ENCODE peak calls at places on chromosomes 12 and 14, in five cellular contexts. One of them, this sample, is unnamed.

GRCh38 chr14:68395585-68395984 is 397.3 kb downstream of the ZFP36L1 start:
- DNase-seq in K562: no peak
- DNase-seq in IMR-90: peak; percentile 76
- DNase-seq in SK-N-SH: no peak
- DNase-seq in A549: peak; percentile 33
- DNase-seq in this sample: no peak

GRCh38 chr12:697426-697825 is 34.2 kb upstream of the NINJ2 start:
- DNase-seq in K562: no peak
- DNase-seq in SK-N-SH: no peak
- DNase-seq in IMR-90: no peak
- DNase-seq in A549: no peak
- DNase-seq in this sample: no peak

GRCh38 chr14:34124585-34124984 is 173.7 kb upstream of the EGLN3 start:
- DNase-seq in IMR-90: no peak
- DNase-seq in A549: no peak
- DNase-seq in K562: no peak
- DNase-seq in SK-N-SH: no peak
- DNase-seq in this sample: no peak

GRCh38 chr14:39847852-39848251 is 415.6 kb upstream of the FBXO33 start:
- DNase-seq in K562: no peak
- DNase-seq in IMR-90: no peak
- DNase-seq in SK-N-SH: no peak
- DNase-seq in A549: no peak
- DNase-seq in this sample: no peak

GRCh38 chr14:31208546-31209424 is 1.2 kb upstream of the HECTD1 start:
- DNase-seq in A549: no peak
- DNase-seq in IMR-90: no peak
- DNase-seq in SK-N-SH: no peak
- DNase-seq in K562: no peak
- DNase-seq in this sample: no peak

GRCh38 chr14:85257287-85257686 is 272.7 kb upstream of the FLRT2 start:
- DNase-seq in IMR-90: no peak
- DNase-seq in SK-N-SH: no peak
- DNase-seq in K562: no peak
- DNase-seq in A549: no peak
- DNase-seq in this sample: no peak

GRCh38 chr12:113299619-113300237 is 35.2 kb downstream of the SLC8B1 start:
- DNase-seq in K562: peak; percentile 73
- DNase-seq in IMR-90: peak; percentile 73
- DNase-seq in A549: peak; percentile 80
- DNase-seq in SK-N-SH: peak; percentile 69
- DNase-seq in this sample: no peak

GRCh38 chr12:32016680-32017482 is 57.7 kb downstream of the RESF1 start:
- DNase-seq in IMR-90: no peak
- DNase-seq in A549: no peak
- DNase-seq in K562: no peak
- DNase-seq in SK-N-SH: no peak
- DNase-seq in this sample: no peak

GRCh38 chr12:53866727-53867126 is 71.9 kb upstream of the HOXC13 start:
- DNase-seq in K562: no peak
- DNase-seq in SK-N-SH: no peak
- DNase-seq in A549: no peak
- DNase-seq in IMR-90: no peak
- DNase-seq in this sample: no peak

GRCh38 chr14:99749763-99750715 is 43.2 kb upstream of the EML1 start:
- DNase-seq in SK-N-SH: peak; percentile 77
- DNase-seq in K562: no peak
- DNase-seq in A549: no peak
- DNase-seq in IMR-90: no peak
- DNase-seq in this sample: no peak

GRCh38 chr14:99750746-99751450 is 42.3 kb upstream of the EML1 start:
- DNase-seq in IMR-90: no peak
- DNase-seq in K562: no peak
- DNase-seq in SK-N-SH: no peak
- DNase-seq in A549: no peak
- DNase-seq in this sample: no peak

GRCh38 chr14:99748529-99748928 is 44.7 kb upstream of the EML1 start:
- DNase-seq in SK-N-SH: no peak
- DNase-seq in A549: no peak
- DNase-seq in IMR-90: no peak
- DNase-seq in K562: no peak
- DNase-seq in this sample: no peak

GRCh38 chr14:99747582-99748330 is 45.5 kb upstream of the EML1 start:
- DNase-seq in A549: no peak
- DNase-seq in IMR-90: no peak
- DNase-seq in K562: no peak
- DNase-seq in SK-N-SH: no peak
- DNase-seq in this sample: no peak

GRCh38 chr14:99749142-99749541 is 44.1 kb upstream of the EML1 start:
- DNase-seq in SK-N-SH: no peak
- DNase-seq in A549: peak; percentile 52
- DNase-seq in IMR-90: no peak
- DNase-seq in K562: no peak
- DNase-seq in this sample: no peak
- TF ChIP-seq RCOR1 in SK-N-SH: no peak
- TF ChIP-seq RCOR1 in A549: no peak
- TF ChIP-seq RCOR1 in IMR-90: no peak
- TF ChIP-seq RCOR1 in K562: no peak
- TF ChIP-seq RCOR1 in this sample: no peak

GRCh38 chr14:23154876-23155587 is 28.4 kb downstream of the SLC7A8 start:
- DNase-seq in SK-N-SH: no peak
- DNase-seq in K562: peak; percentile 78
- DNase-seq in IMR-90: peak; percentile 89
- DNase-seq in A549: peak; percentile 41
- DNase-seq in this sample: no peak
- TF ChIP-seq RCOR1 in SK-N-SH: no peak
- TF ChIP-seq RCOR1 in K562: peak; percentile 5
- TF ChIP-seq RCOR1 in IMR-90: no peak
- TF ChIP-seq RCOR1 in A549: no peak
- TF ChIP-seq RCOR1 in this sample: no peak

GRCh38 chr14:55706341-55706684 is 126.3 kb downstream of the KTN1 start:
- DNase-seq in SK-N-SH: no peak
- DNase-seq in A549: no peak
- DNase-seq in K562: no peak
- DNase-seq in IMR-90: no peak
- DNase-seq in this sample: no peak

GRCh38 chr14:55704654-55705053 is 124.6 kb downstream of the KTN1 start:
- DNase-seq in SK-N-SH: no peak
- DNase-seq in IMR-90: no peak
- DNase-seq in A549: no peak
- DNase-seq in K562: no peak
- DNase-seq in this sample: no peak

GRCh38 chr14:55707365-55707804 is 127.4 kb downstream of the KTN1 start:
- DNase-seq in IMR-90: peak; percentile 76
- DNase-seq in A549: peak; percentile 61
- DNase-seq in SK-N-SH: no peak
- DNase-seq in K562: peak; percentile 11
- DNase-seq in this sample: no peak

GRCh38 chr14:55706893-55707292 is 126.9 kb downstream of the KTN1 start:
- DNase-seq in A549: no peak
- DNase-seq in K562: no peak
- DNase-seq in IMR-90: peak; percentile 31
- DNase-seq in SK-N-SH: no peak
- DNase-seq in this sample: no peak

DNA sequence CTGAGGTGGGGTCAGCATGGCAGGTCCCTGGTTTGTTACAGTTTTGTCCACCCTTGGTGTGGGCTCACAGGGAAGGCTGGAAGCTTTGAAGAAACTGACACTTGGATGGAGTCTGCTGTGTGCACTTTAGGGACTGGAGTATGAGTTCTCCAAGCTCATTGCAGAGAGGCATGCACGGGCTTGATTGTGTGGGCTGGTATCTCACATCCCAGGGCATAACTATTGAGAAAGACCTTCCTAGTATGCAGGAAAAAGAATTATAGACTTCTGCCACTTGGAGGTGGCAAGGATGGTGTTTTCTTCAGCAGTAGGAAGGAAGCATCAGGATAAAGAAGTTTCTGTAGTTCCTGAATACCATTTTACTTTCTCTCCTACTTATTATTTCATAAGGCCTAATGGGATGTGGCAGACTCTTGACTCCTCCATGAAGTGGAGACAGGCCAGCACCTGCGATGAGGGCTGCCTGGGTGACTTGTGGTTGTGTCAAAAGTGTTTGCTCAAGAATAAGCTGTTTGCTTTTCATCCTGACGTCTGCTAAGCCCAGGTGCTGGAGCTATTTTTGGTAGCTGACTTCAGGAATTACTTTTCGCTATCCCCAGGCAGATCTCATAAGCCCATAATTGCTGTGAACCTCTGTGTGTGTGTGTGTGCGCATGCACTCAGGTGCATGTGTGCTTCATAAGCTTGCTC is 125.8 kb downstream of the KTN1 start:
- DNase-seq in SK-N-SH: no peak
- DNase-seq in A549: peak; percentile 28
- DNase-seq in K562: no peak
- DNase-seq in IMR-90: no peak
- DNase-seq in this sample: no peak
- TF ChIP-seq RCOR1 in SK-N-SH: no peak
- TF ChIP-seq RCOR1 in A549: no peak
- TF ChIP-seq RCOR1 in K562: no peak
- TF ChIP-seq RCOR1 in IMR-90: no peak
- TF ChIP-seq RCOR1 in this sample: no peak

GRCh38 chr12:49647827-49648721 is 24.7 kb downstream of the PRPF40B start:
- DNase-seq in A549: no peak
- DNase-seq in SK-N-SH: no peak
- DNase-seq in K562: no peak
- DNase-seq in IMR-90: no peak
- DNase-seq in this sample: no peak

GRCh38 chr12:49645151-49646039 is 22.0 kb downstream of the PRPF40B start:
- DNase-seq in A549: no peak
- DNase-seq in SK-N-SH: no peak
- DNase-seq in K562: no peak
- DNase-seq in IMR-90: no peak
- DNase-seq in this sample: no peak

GRCh38 chr12:49646331-49646830 is 23.0 kb downstream of the PRPF40B start:
- DNase-seq in IMR-90: no peak
- DNase-seq in K562: no peak
- DNase-seq in SK-N-SH: no peak
- DNase-seq in A549: no peak
- DNase-seq in this sample: no peak

GRCh38 chr12:49647280-49647679 is 23.9 kb downstream of the PRPF40B start:
- DNase-seq in IMR-90: no peak
- DNase-seq in A549: no peak
- DNase-seq in SK-N-SH: no peak
- DNase-seq in K562: no peak
- DNase-seq in this sample: no peak

GRCh38 chr12:49646871-49647270 is 23.5 kb downstream of the PRPF40B start:
- DNase-seq in IMR-90: no peak
- DNase-seq in SK-N-SH: no peak
- DNase-seq in A549: no peak
- DNase-seq in K562: no peak
- DNase-seq in this sample: no peak
- TF ChIP-seq RCOR1 in IMR-90: no peak
- TF ChIP-seq RCOR1 in SK-N-SH: no peak
- TF ChIP-seq RCOR1 in A549: no peak
- TF ChIP-seq RCOR1 in K562: no peak
- TF ChIP-seq RCOR1 in this sample: no peak

GRCh38 chr12:109458771-109459208 is 18.3 kb downstream of the KCTD10 start:
- DNase-seq in A549: no peak
- DNase-seq in IMR-90: peak; percentile 74
- DNase-seq in SK-N-SH: no peak
- DNase-seq in K562: no peak
- DNase-seq in this sample: no peak

GRCh38 chr12:109458086-109458485 is 19.0 kb downstream of the KCTD10 start:
- DNase-seq in K562: no peak
- DNase-seq in A549: no peak
- DNase-seq in IMR-90: peak; percentile 84
- DNase-seq in SK-N-SH: no peak
- DNase-seq in this sample: no peak

GRCh38 chr12:109452489-109452888 is 24.6 kb downstream of the KCTD10 start:
- DNase-seq in SK-N-SH: no peak
- DNase-seq in A549: no peak
- DNase-seq in K562: no peak
- DNase-seq in IMR-90: no peak
- DNase-seq in this sample: no peak

GRCh38 chr12:109459247-109459646 is 17.9 kb downstream of the KCTD10 start:
- DNase-seq in SK-N-SH: no peak
- DNase-seq in A549: no peak
- DNase-seq in K562: no peak
- DNase-seq in IMR-90: peak; percentile 89
- DNase-seq in this sample: no peak

GRCh38 chr12:109455706-109456105 is 21.4 kb downstream of the KCTD10 start:
- DNase-seq in A549: no peak
- DNase-seq in K562: no peak
- DNase-seq in IMR-90: no peak
- DNase-seq in SK-N-SH: no peak
- DNase-seq in this sample: no peak
- TF ChIP-seq RCOR1 in A549: no peak
- TF ChIP-seq RCOR1 in K562: no peak
- TF ChIP-seq RCOR1 in IMR-90: no peak
- TF ChIP-seq RCOR1 in SK-N-SH: no peak
- TF ChIP-seq RCOR1 in this sample: no peak

GRCh38 chr12:77033658-77034164 is 31.7 kb downstream of the E2F7 start:
- DNase-seq in A549: no peak
- DNase-seq in K562: no peak
- DNase-seq in SK-N-SH: no peak
- DNase-seq in IMR-90: no peak
- DNase-seq in this sample: no peak

GRCh38 chr12:77032406-77032805 is 33.0 kb downstream of the E2F7 start:
- DNase-seq in A549: no peak
- DNase-seq in IMR-90: peak; percentile 54
- DNase-seq in K562: no peak
- DNase-seq in SK-N-SH: no peak
- DNase-seq in this sample: no peak

GRCh38 chr12:77031745-77032144 is 33.6 kb downstream of the E2F7 start:
- DNase-seq in K562: no peak
- DNase-seq in A549: no peak
- DNase-seq in IMR-90: peak; percentile 61
- DNase-seq in SK-N-SH: peak; percentile 12
- DNase-seq in this sample: no peak
- TF ChIP-seq RCOR1 in K562: no peak
- TF ChIP-seq RCOR1 in A549: no peak
- TF ChIP-seq RCOR1 in IMR-90: no peak
- TF ChIP-seq RCOR1 in SK-N-SH: no peak
- TF ChIP-seq RCOR1 in this sample: no peak

This sample was measured in GM12878.